ENCODE peak calls at places on chromosomes 1 and 21, in nine cellular contexts. T is gastrocnemius medialis, J is GM12878, F is A549, Y is HepG2, B is HCT116, S is heart left ventricle, A is K562, D is right lobe of liver. U is an unnamed sample.

GRCh38 chr1:51581286-51581685 is 35.6 kb upstream of the OSBPL9 start:
- ATAC-seq in S (no peak), A (no peak), F (no peak), Y (no peak), B (no peak), D (no peak), T (no peak), J (no peak), U (no peak)

GRCh38 chr1:178634445-178634844 is 90.6 kb upstream of the RALGPS2 start:
- ATAC-seq in Y (no peak), T (no peak), A (no peak), B (no peak), F (no peak), J (no peak), D (no peak), S (peak), U (no peak)

GRCh38 chr1:83959824-83960441 is 39.0 kb downstream of the TTLL7 start:
- ATAC-seq in F (no peak), A (no peak), D (no peak), S (no peak), B (no peak), Y (no peak), T (no peak), J (no peak), U (no peak)

GRCh38 chr1:40945491-40945973 is 34.0 kb upstream of the CTPS1 start:
- ATAC-seq in B (no peak), F (no peak), J (no peak), D (no peak), S (no peak), T (no peak), Y (no peak), A (no peak), U (no peak)

GRCh38 chr1:185284533-185285244 is 32.4 kb downstream of the IVNS1ABP start:
- ATAC-seq in A (peak), F (peak), D (no peak), S (peak), Y (peak), B (no peak), J (no peak), T (no peak), U (no peak)

GRCh38 chr1:51928896-51929295 is 50.4 kb upstream of the NRDC start:
- ATAC-seq in T (no peak), J (no peak), Y (no peak), F (no peak), A (no peak), S (no peak), D (no peak), B (no peak), U (no peak)

GRCh38 chr1:184806296-184806721 is 51.7 kb upstream of the EDEM3 start:
- ATAC-seq in S (peak), F (peak), B (no peak), D (peak), J (peak), A (peak), T (peak), Y (peak), U (peak)

GRCh38 chr1:115189814-115190541 is 100.7 kb upstream of the TSPAN2 start:
- ATAC-seq in S (peak), T (peak), J (no peak), B (peak), A (no peak), Y (no peak), F (peak), D (no peak), U (peak)

GRCh38 chr1:145886390-145886789 is 724 bp upstream of the ANKRD35 start:
- ATAC-seq in Y (peak), A (peak), B (peak), T (no peak), F (peak), J (no peak), S (no peak), D (peak), U (peak)

GRCh38 chr1:200907611-200908097 is 13.0 kb downstream of the INAVA start:
- ATAC-seq in Y (peak), D (no peak), F (peak), A (no peak), T (no peak), B (no peak), J (peak), S (no peak), U (no peak)

GRCh38 chr1:201806801-201807200 is 22.2 kb upstream of the IPO9 start:
- ATAC-seq in F (no peak), D (no peak), A (no peak), B (no peak), T (no peak), J (no peak), Y (no peak), S (no peak), U (no peak)

GRCh38 chr1:165467706-165468105 is 22.8 kb upstream of the RXRG start:
- ATAC-seq in A (no peak), D (no peak), T (no peak), B (no peak), J (no peak), Y (no peak), S (no peak), F (no peak), U (no peak)

GRCh38 chr1:202122639-202123335 is at the start of gene GPR37L1:
- ATAC-seq in A (peak), J (no peak), S (peak), T (peak), D (peak), Y (peak), B (peak), F (peak), U (peak)

GRCh38 chr1:83765125-83765524 is 233.8 kb downstream of the TTLL7 start:
- ATAC-seq in A (no peak), T (no peak), Y (no peak), B (no peak), S (no peak), F (no peak), D (peak), J (no peak), U (no peak)

GRCh38 chr1:232963366-232963765 is 13.0 kb downstream of the NTPCR start:
- ATAC-seq in T (no peak), B (no peak), D (peak), Y (no peak), A (no peak), F (no peak), J (no peak), S (peak), U (peak)

DNA sequence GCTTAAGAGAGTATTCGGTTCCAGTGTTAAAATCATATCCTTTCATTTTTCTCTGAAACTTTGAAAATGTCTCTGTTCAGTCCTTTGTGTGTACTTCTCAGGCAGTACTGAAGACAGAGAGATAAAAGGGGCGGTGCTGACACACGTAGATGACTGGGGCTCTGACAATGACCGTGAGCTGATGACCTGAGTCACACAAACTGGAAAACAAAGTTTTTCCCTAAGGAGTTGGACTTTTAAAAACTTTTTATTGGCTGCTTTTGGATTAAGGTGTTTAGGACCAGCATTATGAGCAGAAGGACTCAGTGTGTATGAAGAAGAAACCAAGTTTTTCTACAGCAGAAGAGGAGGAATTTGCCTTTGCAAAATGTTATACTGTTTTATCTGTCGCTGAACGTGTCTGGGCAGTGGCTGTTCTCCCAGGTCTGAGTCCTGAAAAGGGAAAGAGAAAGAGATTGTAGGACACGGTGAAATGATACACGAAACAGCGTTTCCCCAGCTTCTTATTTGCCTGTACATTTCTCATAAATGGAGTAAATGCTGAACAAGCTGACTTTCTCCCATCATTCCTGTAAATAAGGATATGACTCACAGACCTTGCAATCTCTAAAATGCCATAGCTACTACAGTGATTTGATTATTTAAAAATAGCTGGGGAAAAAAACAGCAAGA is 51.5 kb downstream of the MAP3K7CL start:
- ATAC-seq in D (peak), S (peak), B (peak), F (peak), A (peak), Y (peak), T (peak), J (no peak), U (peak)
- H3K27ac ChIP-seq in D (peak), S (peak), B (peak), F (peak), A (no peak), Y (no peak), T (peak), J (no peak), U (peak)

GRCh38 chr1:1874901-1875300 is 16.0 kb downstream of the GNB1 start:
- ATAC-seq in Y (no peak), B (no peak), D (no peak), S (no peak), F (no peak), T (no peak), J (no peak), A (no peak), U (no peak)
- TF ChIP-seq POLR2A in Y (no peak), B (no peak), D (no peak), S (no peak), F (no peak), T (no peak), J (no peak), A (no peak), U (no peak)

DNA sequence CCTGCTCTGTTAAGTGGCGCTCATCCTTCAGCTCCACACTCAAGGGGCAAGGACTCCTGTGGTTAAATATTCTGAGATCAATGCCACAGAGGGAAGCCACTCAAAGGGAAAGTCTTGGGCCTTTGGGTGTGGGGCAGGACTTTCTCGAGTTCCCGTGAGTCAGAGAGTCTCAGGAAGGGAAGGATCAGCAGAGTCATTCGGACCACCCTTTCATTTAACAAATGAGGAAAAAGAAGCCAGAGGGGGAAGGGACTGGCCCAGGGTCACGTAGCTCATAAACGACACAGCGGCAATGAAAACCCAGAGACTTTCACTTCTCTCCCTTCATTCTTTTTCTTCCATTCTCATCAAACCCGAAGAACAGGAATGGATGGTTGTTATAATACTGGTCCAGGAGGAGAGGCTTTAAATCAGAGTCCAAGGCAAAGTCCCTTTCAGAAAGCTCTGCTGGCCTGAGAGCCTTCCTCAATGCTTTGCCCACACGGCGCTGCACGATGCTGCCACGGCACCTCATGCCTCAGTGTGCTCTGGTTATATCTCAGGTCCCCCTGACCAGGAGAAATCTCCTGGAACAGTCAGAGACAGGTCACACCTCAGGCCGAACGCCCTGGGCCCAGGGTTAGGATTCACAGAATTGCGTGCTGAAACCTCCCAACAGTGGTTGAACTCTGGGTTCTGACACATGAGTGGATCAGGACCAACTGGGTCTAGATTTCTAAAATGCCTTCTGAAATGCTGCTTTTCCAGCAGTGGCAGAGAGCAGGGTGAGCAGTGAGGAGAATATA is 65.3 kb downstream of the TENT5C start:
- ATAC-seq in J (no peak), A (no peak), B (no peak), T (no peak), D (no peak), F (no peak), Y (no peak), S (no peak), U (no peak)
- H3K27ac ChIP-seq in J (no peak), A (no peak), B (no peak), T (peak), D (no peak), F (no peak), Y (no peak), S (peak), U (peak)

DNA sequence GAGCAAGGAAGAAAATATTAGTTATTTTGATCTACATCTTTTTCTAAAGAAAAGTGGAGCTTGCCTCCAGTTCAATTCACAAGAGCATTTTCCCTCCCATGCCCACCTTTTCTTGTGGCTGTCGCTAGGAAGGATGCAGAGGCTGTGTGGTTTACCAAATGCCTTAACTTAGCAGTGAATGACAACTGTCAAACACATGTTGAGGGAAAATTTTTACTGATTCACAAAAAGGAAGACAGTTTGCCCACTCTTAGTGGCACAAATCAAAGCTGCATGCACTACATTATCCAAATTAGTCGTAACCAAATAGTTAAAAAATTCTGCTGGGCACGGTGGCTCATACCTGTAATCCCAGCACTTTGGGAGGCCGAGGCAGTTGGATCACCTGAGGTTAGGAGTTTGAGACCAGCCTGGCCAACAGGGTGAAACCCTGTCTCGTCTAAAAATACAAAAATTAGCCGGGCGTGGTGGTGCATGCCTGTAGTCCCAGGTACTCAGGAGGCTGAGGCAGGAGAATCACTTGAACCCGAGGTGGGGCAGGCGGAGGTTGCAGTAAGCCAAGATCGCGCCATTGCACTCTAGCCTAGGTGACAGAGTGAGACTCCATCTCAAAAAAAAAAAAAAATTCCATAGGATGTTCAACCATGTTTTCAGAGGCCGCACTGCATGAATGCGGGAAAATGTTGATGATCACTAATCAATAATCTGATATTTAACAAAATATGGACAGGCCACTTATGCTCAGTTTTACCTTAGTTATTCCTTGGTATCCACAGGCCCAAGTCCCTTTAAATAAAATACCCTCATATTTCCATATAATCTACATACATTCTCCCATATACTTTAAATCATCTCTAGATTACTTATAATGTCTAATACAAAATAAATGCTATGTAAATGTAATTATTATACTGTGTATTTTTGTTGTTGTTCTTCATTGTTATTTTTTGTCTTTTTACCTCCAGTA is 9.0 kb downstream of the COX20 start:
- ATAC-seq in Y (no peak), S (no peak), F (no peak), T (no peak), J (no peak), B (no peak), D (no peak), A (peak), U (no peak)
- TF ChIP-seq POLR2A in Y (peak), S (no peak), F (no peak), T (no peak), J (no peak), B (no peak), D (no peak), A (peak), U (no peak)

GRCh38 chr21:46038341-46038829 is 56.8 kb downstream of the COL6A1 start:
- ATAC-seq in T (peak), S (no peak), D (no peak), Y (no peak), J (no peak), F (no peak), B (no peak), A (no peak), U (peak)
- H3K27ac ChIP-seq in T (peak), S (peak), D (no peak), Y (no peak), J (no peak), F (no peak), B (no peak), A (no peak), U (no peak)

GRCh38 chr1:205676002-205676401 is 4.3 kb downstream of the SLC45A3 start:
- ATAC-seq in Y (peak), S (no peak), D (peak), B (no peak), T (no peak), F (no peak), A (no peak), J (no peak), U (no peak)
- TF ChIP-seq POLR2A in Y (peak), S (no peak), D (no peak), B (no peak), T (no peak), F (no peak), A (no peak), J (no peak), U (no peak)

DNA sequence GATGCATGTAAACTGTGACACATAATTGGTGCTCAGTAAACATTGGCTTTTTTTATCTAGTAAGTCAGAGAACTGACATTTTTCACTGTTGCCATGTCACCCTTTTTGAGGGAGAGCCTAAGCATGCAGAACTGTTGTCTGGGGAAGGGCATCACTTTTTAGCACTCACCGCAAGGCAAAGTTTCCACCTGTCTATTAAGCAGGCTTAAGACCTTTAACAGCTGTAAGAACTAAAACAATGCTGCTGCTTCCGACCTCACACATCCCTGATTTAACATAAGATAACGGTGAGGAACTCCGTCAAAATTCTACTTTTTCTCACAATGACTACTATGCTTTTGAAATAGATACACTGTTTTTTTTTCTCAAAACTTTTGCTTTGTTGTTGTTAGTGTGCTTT is 554.8 kb downstream of the NUF2 start:
- ATAC-seq in S (no peak), B (no peak), D (no peak), Y (no peak), J (no peak), T (no peak), A (no peak), F (no peak), U (no peak)
- H3K27ac ChIP-seq in S (peak), B (no peak), D (no peak), Y (no peak), J (no peak), T (no peak), A (no peak), F (no peak), U (no peak)

GRCh38 chr1:9202240-9202870 is 32.2 kb upstream of the H6PD start:
- ATAC-seq in Y (no peak), D (no peak), B (no peak), F (no peak), A (no peak), J (no peak), T (no peak), S (no peak), U (no peak)
- TF ChIP-seq POLR2A in Y (no peak), D (no peak), B (no peak), F (no peak), A (no peak), J (no peak), T (no peak), S (no peak), U (no peak)

U was measured in gastroesophageal sphincter.